ENCODE peak calls at places on chromosome 18, in seven cellular contexts. S is GM13977, B is body of pancreas, Y is HFFc6, Q is fibroblast of villous mesenchyme, F is heart left ventricle, O is A549. T is an unnamed sample.

GRCh38 chr18:21134895-21135294 is 23.3 kb upstream of the ROCK1 start:
- DNase-seq in S (peak; percentile 26), B (no peak), Y (peak; percentile 5), Q (peak; percentile 19), F (no peak), O (no peak), T (peak; percentile 30)

GRCh38 chr18:68817584-68817983 is 19.7 kb downstream of the CCDC102B start:
- DNase-seq in S (no peak), B (no peak), Y (no peak), Q (peak; percentile 55), F (no peak), O (no peak), T (no peak)

GRCh38 chr18:25225152-25225551 is 126.8 kb downstream of the ZNF521 start:
- DNase-seq in S (no peak), B (no peak), Y (no peak), Q (no peak), F (no peak), O (no peak), T (no peak)

GRCh38 chr18:68436485-68436884 is 278.4 kb downstream of the TMX3 start:
- DNase-seq in S (no peak), B (no peak), Y (peak; percentile 67), Q (peak; percentile 42), F (no peak), O (no peak), T (peak; percentile 10)

GRCh38 chr18:2715990-2716389 is 60.5 kb downstream of the SMCHD1 start:
- DNase-seq in S (no peak), B (no peak), Y (peak; percentile 55), Q (peak; percentile 38), F (no peak), O (no peak), T (no peak)

GRCh38 chr18:3246636-3247242 is 862 bp upstream of the MYL12A start:
- DNase-seq in S (no peak), B (peak; percentile 56), Y (no peak), Q (no peak), F (no peak), O (no peak), T (peak; percentile 34)

GRCh38 chr18:23828426-23828825 is 139.2 kb downstream of the LAMA3 start:
- DNase-seq in S (peak; percentile 63), B (no peak), Y (peak; percentile 60), Q (peak; percentile 61), F (no peak), O (peak; percentile 34), T (peak; percentile 64)

GRCh38 chr18:31407649-31408048 is 31.1 kb downstream of the DSG4 start:
- DNase-seq in S (peak; percentile 25), B (no peak), Y (no peak), Q (no peak), F (no peak), O (no peak), T (no peak)

GRCh38 chr18:62863629-62864028 is 148.3 kb downstream of the PHLPP1 start:
- DNase-seq in S (no peak), B (no peak), Y (peak; percentile 85), Q (peak; percentile 39), F (no peak), O (no peak), T (no peak)

GRCh38 chr18:78908462-78908861 is 71.2 kb upstream of the SALL3 start:
- DNase-seq in S (no peak), B (no peak), Y (no peak), Q (no peak), F (no peak), O (no peak), T (no peak)

GRCh38 chr18:10047237-10047636 is 133.4 kb downstream of the VAPA start:
- DNase-seq in S (no peak), B (no peak), Y (peak; percentile 24), Q (peak; percentile 88), F (no peak), O (no peak), T (no peak)

GRCh38 chr18:76430636-76431035 is 64.4 kb downstream of the ZNF516 start:
- DNase-seq in S (no peak), B (no peak), Y (no peak), Q (no peak), F (no peak), O (no peak), T (no peak)

GRCh38 chr18:49101230-49101629 is 150.5 kb upstream of the SMAD7 start:
- DNase-seq in S (no peak), B (no peak), Y (no peak), Q (no peak), F (no peak), O (no peak), T (no peak)

GRCh38 chr18:24632158-24632988 is 171.9 kb downstream of the HRH4 start:
- DNase-seq in S (no peak), B (no peak), Y (no peak), Q (no peak), F (no peak), O (no peak), T (no peak)

GRCh38 chr18:53991805-53992204 is 232.7 kb downstream of the MBD2 start:
- DNase-seq in S (no peak), B (no peak), Y (no peak), Q (no peak), F (no peak), O (no peak), T (no peak)

GRCh38 chr18:55781481-55781957 is 193.5 kb upstream of the TCF4 start:
- DNase-seq in S (no peak), B (no peak), Y (peak; percentile 72), Q (peak; percentile 81), F (no peak), O (peak; percentile 7), T (no peak)

GRCh38 chr18:21330122-21330701 is 88.2 kb downstream of the GREB1L start:
- DNase-seq in S (no peak), B (no peak), Y (peak; percentile 79), Q (peak; percentile 66), F (no peak), O (peak; percentile 9), T (no peak)

GRCh38 chr18:26747131-26747475 is 118.4 kb downstream of the AQP4 start:
- DNase-seq in S (no peak), B (no peak), Y (peak; percentile 20), Q (peak; percentile 1), F (no peak), O (no peak), T (no peak)

GRCh38 chr18:10202947-10203346 is 251.5 kb upstream of the APCDD1 start:
- DNase-seq in S (no peak), B (no peak), Y (no peak), Q (no peak), F (no peak), O (no peak), T (no peak)

GRCh38 chr18:71027531-71027930 is 738.7 kb downstream of the SOCS6 start:
- DNase-seq in S (no peak), B (no peak), Y (no peak), Q (no peak), F (no peak), O (no peak), T (no peak)

GRCh38 chr18:525066-525797 is 24.7 kb upstream of the COLEC12 start:
- DNase-seq in S (no peak), B (no peak), Y (peak; percentile 65), Q (peak; percentile 83), F (no peak), O (no peak), T (no peak)

GRCh38 chr18:10726198-10727068 is 200.6 kb downstream of the NAPG start:
- DNase-seq in S (peak; percentile 44), B (peak; percentile 65), Y (no peak), Q (no peak), F (peak; percentile 66), O (no peak), T (no peak)

GRCh38 chr18:49849331-49850217 is 36.2 kb upstream of the ACAA2 start:
- DNase-seq in S (no peak), B (no peak), Y (peak; percentile 87), Q (peak; percentile 81), F (no peak), O (peak; percentile 92), T (no peak)

GRCh38 chr18:70046796-70047195 is 99.1 kb upstream of the CD226 start:
- DNase-seq in S (no peak), B (no peak), Y (no peak), Q (no peak), F (no peak), O (no peak), T (no peak)

GRCh38 chr18:10405014-10405493 is 49.4 kb upstream of the APCDD1 start:
- DNase-seq in S (no peak), B (no peak), Y (no peak), Q (no peak), F (no peak), O (no peak), T (no peak)

GRCh38 chr18:79928563-79928960 is 22.9 kb downstream of the SLC66A2 start:
- DNase-seq in S (no peak), B (peak; percentile 6), Y (no peak), Q (no peak), F (no peak), O (no peak), T (no peak)
- TF ChIP-seq CTCF in S (no peak), B (no peak), Y (no peak), Q (no peak), F (no peak), O (no peak), T (no peak)

DNA sequence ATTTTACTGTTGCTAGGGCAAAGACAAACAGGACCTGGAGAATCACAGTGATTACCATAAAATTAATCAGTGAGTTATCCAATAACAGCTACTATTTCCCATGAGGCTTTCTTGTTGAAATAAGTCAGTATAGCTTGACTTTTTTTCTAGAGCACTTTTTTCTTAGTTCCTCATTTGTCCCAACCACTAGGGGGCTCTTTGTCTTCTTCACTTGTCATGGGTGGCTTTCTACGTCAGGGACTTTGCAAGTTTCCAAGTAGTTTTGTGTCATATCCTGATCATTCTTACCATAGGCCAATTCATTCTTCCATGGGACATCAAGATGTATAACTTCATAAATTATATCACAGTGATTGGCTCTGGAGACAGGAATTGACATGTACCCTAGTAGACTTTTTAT is 1019.6 kb upstream of the PIK3C3 start:
- DNase-seq in S (peak; percentile 47), B (no peak), Y (peak; percentile 13), Q (peak; percentile 15), F (no peak), O (no peak), T (no peak)
- TF ChIP-seq CTCF in S (peak; percentile 48), B (peak; percentile 33), Y (peak; percentile 75), Q (peak; percentile 32), F (peak; percentile 16), O (no peak), T (no peak)

GRCh38 chr18:74331404-74331803 is 15.8 kb downstream of the C18orf63 start:
- DNase-seq in S (no peak), B (no peak), Y (peak; percentile 59), Q (peak; percentile 71), F (no peak), O (peak; percentile 4), T (no peak)
- TF ChIP-seq CTCF in S (peak; percentile 15), B (peak; percentile 36), Y (peak; percentile 74), Q (peak; percentile 81), F (peak; percentile 19), O (peak; percentile 46), T (peak; percentile 15)

GRCh38 chr18:22546905-22547304 is 129.2 kb upstream of the CTAGE1 start:
- DNase-seq in S (no peak), B (no peak), Y (no peak), Q (no peak), F (no peak), O (no peak), T (no peak)

GRCh38 chr18:22542400-22542835 is 124.7 kb upstream of the CTAGE1 start:
- DNase-seq in S (no peak), B (no peak), Y (peak; percentile 71), Q (peak; percentile 46), F (peak; percentile 64), O (no peak), T (no peak)

GRCh38 chr18:22545091-22545795 is 127.5 kb upstream of the CTAGE1 start:
- DNase-seq in S (no peak), B (no peak), Y (no peak), Q (peak; percentile 19), F (no peak), O (no peak), T (no peak)

GRCh38 chr18:22543764-22544163 is 126.0 kb upstream of the CTAGE1 start:
- DNase-seq in S (no peak), B (no peak), Y (no peak), Q (peak; percentile 4), F (no peak), O (no peak), T (no peak)

GRCh38 chr18:22544626-22545025 is 126.9 kb upstream of the CTAGE1 start:
- DNase-seq in S (no peak), B (no peak), Y (no peak), Q (peak; percentile 55), F (no peak), O (no peak), T (no peak)
- TF ChIP-seq CTCF in S (no peak), B (no peak), Y (no peak), Q (no peak), F (no peak), O (no peak), T (no peak)